ENCODE peak calls at places on chromosomes 5 and 9, in eight cellular contexts. A, R, W, P, L, Q, D and U are unnamed samples.

GRCh38 chr9:129242191-129242953 is 64.3 kb upstream of the IER5L start:
- DNase-seq in A (no peak), R (peak), W (no peak), P (no peak), L (no peak), Q (no peak), D (no peak), U (no peak)

GRCh38 chr9:137550958-137551655 is 572 bp upstream of the MRPL41 start:
- DNase-seq in A (no peak), R (no peak), W (no peak), P (no peak), L (peak), Q (no peak), D (peak), U (no peak)

GRCh38 chr5:11620172-11620571 is 284.1 kb downstream of the CTNND2 start:
- DNase-seq in A (no peak), R (peak), W (no peak), P (no peak), L (no peak), Q (no peak), D (no peak), U (no peak)

GRCh38 chr5:68746220-68747076 is 347.4 kb upstream of the SLC30A5 start:
- DNase-seq in A (no peak), R (no peak), W (peak), P (no peak), L (no peak), Q (no peak), D (no peak), U (no peak)

GRCh38 chr5:124445220-124445619 is 301.2 kb downstream of the ZNF608 start:
- DNase-seq in A (no peak), R (no peak), W (no peak), P (no peak), L (no peak), Q (no peak), D (no peak), U (no peak)

GRCh38 chr5:2017540-2018389 is 135.0 kb upstream of the IRX4 start:
- DNase-seq in A (no peak), R (no peak), W (peak), P (no peak), L (peak), Q (peak), D (no peak), U (peak)

GRCh38 chr5:152532714-152533113 is 127.6 kb upstream of the NMUR2 start:
- DNase-seq in A (peak), R (no peak), W (peak), P (no peak), L (no peak), Q (peak), D (peak), U (no peak)

GRCh38 chr5:179700401-179700918 is 1.7 kb downstream of the CANX start:
- DNase-seq in A (peak), R (no peak), W (peak), P (no peak), L (no peak), Q (no peak), D (peak), U (no peak)

GRCh38 chr5:164214698-164215097 is 709.3 kb downstream of the MAT2B start:
- DNase-seq in A (peak), R (no peak), W (no peak), P (no peak), L (no peak), Q (no peak), D (no peak), U (no peak)

GRCh38 chr5:171421331-171422262 is 2.1 kb downstream of the FGF18 start:
- DNase-seq in A (no peak), R (peak), W (no peak), P (no peak), L (no peak), Q (no peak), D (no peak), U (no peak)

GRCh38 chr5:90802695-90803317 is 244.2 kb downstream of the ADGRV1 start:
- DNase-seq in A (peak), R (peak), W (peak), P (no peak), L (peak), Q (peak), D (peak), U (no peak)

GRCh38 chr5:135398855-135399837 is at the start of gene MACROH2A1:
- DNase-seq in A (peak), R (peak), W (peak), P (peak), L (peak), Q (peak), D (peak), U (peak)

GRCh38 chr5:141003791-141004601 is 37.7 kb downstream of the PCDHAC2 start:
- DNase-seq in A (no peak), R (peak), W (peak), P (no peak), L (no peak), Q (no peak), D (peak), U (no peak)

GRCh38 chr5:153276151-153276550 is 214.3 kb upstream of the GRIA1 start:
- DNase-seq in A (peak), R (no peak), W (peak), P (no peak), L (peak), Q (peak), D (peak), U (no peak)

GRCh38 chr5:40027395-40027794 is 602.6 kb upstream of the DAB2 start:
- DNase-seq in A (no peak), R (no peak), W (peak), P (no peak), L (no peak), Q (no peak), D (no peak), U (no peak)

GRCh38 chr9:5773324-5773999 is 59.5 kb downstream of the ERMP1 start:
- DNase-seq in A (no peak), R (no peak), W (no peak), P (no peak), L (no peak), Q (no peak), D (no peak), U (no peak)

GRCh38 chr5:56681346-56681745 is 134.0 kb upstream of the MAP3K1 start:
- DNase-seq in A (peak), R (no peak), W (peak), P (no peak), L (no peak), Q (no peak), D (no peak), U (no peak)

GRCh38 chr9:12774861-12775367 is at the start of gene LURAP1L:
- DNase-seq in A (peak), R (peak), W (peak), P (no peak), L (peak), Q (peak), D (peak), U (no peak)

GRCh38 chr9:136171009-136171800 is 33.7 kb downstream of the LHX3 start:
- DNase-seq in A (peak), R (peak), W (peak), P (no peak), L (peak), Q (peak), D (peak), U (no peak)

GRCh38 chr9:20189871-20190270 is 401.0 kb upstream of the SLC24A2 start:
- DNase-seq in A (no peak), R (no peak), W (no peak), P (no peak), L (peak), Q (peak), D (no peak), U (no peak)

GRCh38 chr5:145846087-145846486 is 10.9 kb upstream of the PRELID2 start:
- DNase-seq in A (no peak), R (no peak), W (no peak), P (no peak), L (no peak), Q (no peak), D (no peak), U (no peak)

GRCh38 chr5:133930061-133930823 is 38.2 kb downstream of the C5orf15 start:
- DNase-seq in A (peak), R (peak), W (no peak), P (peak), L (no peak), Q (no peak), D (no peak), U (peak)

GRCh38 chr5:14465086-14465485 is 116.5 kb upstream of the OTULINL start:
- DNase-seq in A (peak), R (no peak), W (no peak), P (no peak), L (no peak), Q (no peak), D (no peak), U (no peak)

GRCh38 chr9:136044207-136044970 is 50.7 kb downstream of the NACC2 start:
- DNase-seq in A (no peak), R (peak), W (no peak), P (no peak), L (no peak), Q (no peak), D (no peak), U (no peak)

GRCh38 chr9:92645041-92645440 is 24.9 kb downstream of the IPPK start:
- DNase-seq in A (no peak), R (no peak), W (no peak), P (no peak), L (no peak), Q (no peak), D (no peak), U (no peak)

GRCh38 chr9:114290561-114290986 is 32.3 kb upstream of the ORM1 start:
- DNase-seq in A (no peak), R (peak), W (no peak), P (no peak), L (no peak), Q (no peak), D (no peak), U (no peak)

GRCh38 chr9:6973762-6974161 is 216.0 kb downstream of the KDM4C start:
- DNase-seq in A (peak), R (no peak), W (peak), P (no peak), L (no peak), Q (no peak), D (no peak), U (no peak)